ENCODE peak calls at places on chromosome 5, in five cellular contexts. Y, X, A, B and K are unnamed samples.

GRCh38 chr5:95686661-95687060 is 3.9 kb upstream of the SPATA9 start:
- DNase-seq in Y (no peak), X (no peak), A (no peak), B (no peak), K (no peak)

GRCh38 chr5:1058549-1058945 is 49.9 kb downstream of the NKD2 start:
- DNase-seq in Y (no peak), X (no peak), A (no peak), B (no peak), K (no peak)

GRCh38 chr5:33261305-33261704 is 179.5 kb upstream of the TARS1 start:
- DNase-seq in Y (no peak), X (no peak), A (peak), B (no peak), K (peak)

GRCh38 chr5:178177569-178177968 is 9.6 kb downstream of the GMCL2 start:
- DNase-seq in Y (no peak), X (no peak), A (no peak), B (no peak), K (no peak)

GRCh38 chr5:111016801-111017200 is 54.7 kb upstream of the TSLP start:
- DNase-seq in Y (no peak), X (no peak), A (no peak), B (no peak), K (peak)

GRCh38 chr5:54595724-54596123 is 78.2 kb downstream of the SNX18 start:
- DNase-seq in Y (no peak), X (no peak), A (peak), B (no peak), K (no peak)

GRCh38 chr5:160173-160510 is 31.2 kb upstream of the LRRC14B start:
- DNase-seq in Y (no peak), X (no peak), A (no peak), B (no peak), K (peak)

GRCh38 chr5:157350939-157351338 is 85.0 kb downstream of the CYFIP2 start:
- DNase-seq in Y (no peak), X (no peak), A (no peak), B (no peak), K (no peak)

GRCh38 chr5:228886-229285 is 10.8 kb downstream of the SDHA start:
- DNase-seq in Y (no peak), X (no peak), A (no peak), B (peak), K (no peak)